ENCODE peak calls at places on chromosome 4, in seven cellular contexts. One of them, this sample, is unnamed.

GRCh38 chr4:17448689-17449088 is 63.2 kb downstream of the QDPR start:
- DNase-seq in NCI-H1105: no peak
- DNase-seq in activated CD8-positive, alpha-beta memory T cell treated with anti-CD3 and anti-CD28 coated beads, Interleukin-2, amount 50 U/mL, for 48 hours: no peak
- DNase-seq in progenitor cell of endocrine pancreas: no peak
- DNase-seq in nephron progenitor cell: no peak
- DNase-seq in LoVo: no peak
- DNase-seq in activated CD4-positive, alpha-beta T cell treated with anti-CD3 and anti-CD28 coated beads, Interleukin-2, amount 10 ng/mL, durations not matched to agents 7 days and 5 days: no peak
- DNase-seq in this sample: no peak

GRCh38 chr4:6900181-6900812 is 9.3 kb upstream of the TBC1D14 start:
- DNase-seq in NCI-H1105: no peak
- DNase-seq in activated CD8-positive, alpha-beta memory T cell treated with anti-CD3 and anti-CD28 coated beads, Interleukin-2, amount 50 U/mL, for 48 hours: peak
- DNase-seq in progenitor cell of endocrine pancreas: no peak
- DNase-seq in nephron progenitor cell: no peak
- DNase-seq in LoVo: no peak
- DNase-seq in activated CD4-positive, alpha-beta T cell treated with anti-CD3 and anti-CD28 coated beads, Interleukin-2, amount 10 ng/mL, durations not matched to agents 7 days and 5 days: no peak
- DNase-seq in this sample: no peak

GRCh38 chr4:112515278-112516075 is 503 bp downstream of the NEUROG2 start:
- DNase-seq in NCI-H1105: no peak
- DNase-seq in activated CD8-positive, alpha-beta memory T cell treated with anti-CD3 and anti-CD28 coated beads, Interleukin-2, amount 50 U/mL, for 48 hours: peak
- DNase-seq in progenitor cell of endocrine pancreas: peak
- DNase-seq in nephron progenitor cell: peak
- DNase-seq in LoVo: peak
- DNase-seq in activated CD4-positive, alpha-beta T cell treated with anti-CD3 and anti-CD28 coated beads, Interleukin-2, amount 10 ng/mL, durations not matched to agents 7 days and 5 days: peak
- DNase-seq in this sample: peak

GRCh38 chr4:11106190-11106589 is 322.5 kb downstream of the HS3ST1 start:
- DNase-seq in NCI-H1105: no peak
- DNase-seq in activated CD8-positive, alpha-beta memory T cell treated with anti-CD3 and anti-CD28 coated beads, Interleukin-2, amount 50 U/mL, for 48 hours: no peak
- DNase-seq in progenitor cell of endocrine pancreas: no peak
- DNase-seq in nephron progenitor cell: no peak
- DNase-seq in LoVo: no peak
- DNase-seq in activated CD4-positive, alpha-beta T cell treated with anti-CD3 and anti-CD28 coated beads, Interleukin-2, amount 10 ng/mL, durations not matched to agents 7 days and 5 days: no peak
- DNase-seq in this sample: peak

GRCh38 chr4:112168719-112169500 is 23.7 kb downstream of the FAM241A start:
- DNase-seq in NCI-H1105: no peak
- DNase-seq in activated CD8-positive, alpha-beta memory T cell treated with anti-CD3 and anti-CD28 coated beads, Interleukin-2, amount 50 U/mL, for 48 hours: no peak
- DNase-seq in progenitor cell of endocrine pancreas: no peak
- DNase-seq in nephron progenitor cell: no peak
- DNase-seq in LoVo: no peak
- DNase-seq in activated CD4-positive, alpha-beta T cell treated with anti-CD3 and anti-CD28 coated beads, Interleukin-2, amount 10 ng/mL, durations not matched to agents 7 days and 5 days: no peak
- DNase-seq in this sample: no peak

GRCh38 chr4:39151120-39151713 is 31.1 kb upstream of the WDR19 start:
- DNase-seq in NCI-H1105: no peak
- DNase-seq in activated CD8-positive, alpha-beta memory T cell treated with anti-CD3 and anti-CD28 coated beads, Interleukin-2, amount 50 U/mL, for 48 hours: no peak
- DNase-seq in progenitor cell of endocrine pancreas: no peak
- DNase-seq in nephron progenitor cell: no peak
- DNase-seq in LoVo: no peak
- DNase-seq in activated CD4-positive, alpha-beta T cell treated with anti-CD3 and anti-CD28 coated beads, Interleukin-2, amount 10 ng/mL, durations not matched to agents 7 days and 5 days: no peak
- DNase-seq in this sample: peak

GRCh38 chr4:125020089-125021034 is 294.4 kb upstream of the FAT4 start:
- DNase-seq in NCI-H1105: no peak
- DNase-seq in activated CD8-positive, alpha-beta memory T cell treated with anti-CD3 and anti-CD28 coated beads, Interleukin-2, amount 50 U/mL, for 48 hours: no peak
- DNase-seq in progenitor cell of endocrine pancreas: no peak
- DNase-seq in nephron progenitor cell: no peak
- DNase-seq in LoVo: no peak
- DNase-seq in activated CD4-positive, alpha-beta T cell treated with anti-CD3 and anti-CD28 coated beads, Interleukin-2, amount 10 ng/mL, durations not matched to agents 7 days and 5 days: no peak
- DNase-seq in this sample: no peak

GRCh38 chr4:105282489-105282888 is 135.8 kb downstream of the TET2 start:
- DNase-seq in NCI-H1105: no peak
- DNase-seq in activated CD8-positive, alpha-beta memory T cell treated with anti-CD3 and anti-CD28 coated beads, Interleukin-2, amount 50 U/mL, for 48 hours: no peak
- DNase-seq in progenitor cell of endocrine pancreas: no peak
- DNase-seq in nephron progenitor cell: no peak
- DNase-seq in LoVo: no peak
- DNase-seq in activated CD4-positive, alpha-beta T cell treated with anti-CD3 and anti-CD28 coated beads, Interleukin-2, amount 10 ng/mL, durations not matched to agents 7 days and 5 days: no peak
- DNase-seq in this sample: no peak

GRCh38 chr4:25867781-25868180 is 5.0 kb upstream of the SEL1L3 start:
- DNase-seq in NCI-H1105: no peak
- DNase-seq in activated CD8-positive, alpha-beta memory T cell treated with anti-CD3 and anti-CD28 coated beads, Interleukin-2, amount 50 U/mL, for 48 hours: no peak
- DNase-seq in progenitor cell of endocrine pancreas: no peak
- DNase-seq in nephron progenitor cell: no peak
- DNase-seq in LoVo: no peak
- DNase-seq in activated CD4-positive, alpha-beta T cell treated with anti-CD3 and anti-CD28 coated beads, Interleukin-2, amount 10 ng/mL, durations not matched to agents 7 days and 5 days: no peak
- DNase-seq in this sample: no peak

GRCh38 chr4:122003335-122003734 is 51.5 kb upstream of the TRPC3 start:
- DNase-seq in NCI-H1105: no peak
- DNase-seq in activated CD8-positive, alpha-beta memory T cell treated with anti-CD3 and anti-CD28 coated beads, Interleukin-2, amount 50 U/mL, for 48 hours: peak
- DNase-seq in progenitor cell of endocrine pancreas: no peak
- DNase-seq in nephron progenitor cell: peak
- DNase-seq in LoVo: peak
- DNase-seq in activated CD4-positive, alpha-beta T cell treated with anti-CD3 and anti-CD28 coated beads, Interleukin-2, amount 10 ng/mL, durations not matched to agents 7 days and 5 days: peak
- DNase-seq in this sample: peak

GRCh38 chr4:83328486-83328885 is 6.2 kb downstream of the HPSE start:
- DNase-seq in NCI-H1105: no peak
- DNase-seq in activated CD8-positive, alpha-beta memory T cell treated with anti-CD3 and anti-CD28 coated beads, Interleukin-2, amount 50 U/mL, for 48 hours: no peak
- DNase-seq in progenitor cell of endocrine pancreas: no peak
- DNase-seq in nephron progenitor cell: no peak
- DNase-seq in LoVo: no peak
- DNase-seq in activated CD4-positive, alpha-beta T cell treated with anti-CD3 and anti-CD28 coated beads, Interleukin-2, amount 10 ng/mL, durations not matched to agents 7 days and 5 days: no peak
- DNase-seq in this sample: no peak

GRCh38 chr4:8409271-8410065 is 31.1 kb downstream of the ACOX3 start:
- DNase-seq in NCI-H1105: no peak
- DNase-seq in activated CD8-positive, alpha-beta memory T cell treated with anti-CD3 and anti-CD28 coated beads, Interleukin-2, amount 50 U/mL, for 48 hours: no peak
- DNase-seq in progenitor cell of endocrine pancreas: no peak
- DNase-seq in nephron progenitor cell: peak
- DNase-seq in LoVo: no peak
- DNase-seq in activated CD4-positive, alpha-beta T cell treated with anti-CD3 and anti-CD28 coated beads, Interleukin-2, amount 10 ng/mL, durations not matched to agents 7 days and 5 days: peak
- DNase-seq in this sample: peak

GRCh38 chr4:140790765-140791164 is 34.6 kb upstream of the TBC1D9 start:
- DNase-seq in NCI-H1105: no peak
- DNase-seq in activated CD8-positive, alpha-beta memory T cell treated with anti-CD3 and anti-CD28 coated beads, Interleukin-2, amount 50 U/mL, for 48 hours: no peak
- DNase-seq in progenitor cell of endocrine pancreas: no peak
- DNase-seq in nephron progenitor cell: no peak
- DNase-seq in LoVo: no peak
- DNase-seq in activated CD4-positive, alpha-beta T cell treated with anti-CD3 and anti-CD28 coated beads, Interleukin-2, amount 10 ng/mL, durations not matched to agents 7 days and 5 days: no peak
- DNase-seq in this sample: no peak

GRCh38 chr4:98611649-98612317 is 46.6 kb downstream of the TSPAN5 start:
- DNase-seq in NCI-H1105: no peak
- DNase-seq in activated CD8-positive, alpha-beta memory T cell treated with anti-CD3 and anti-CD28 coated beads, Interleukin-2, amount 50 U/mL, for 48 hours: no peak
- DNase-seq in progenitor cell of endocrine pancreas: no peak
- DNase-seq in nephron progenitor cell: no peak
- DNase-seq in LoVo: no peak
- DNase-seq in activated CD4-positive, alpha-beta T cell treated with anti-CD3 and anti-CD28 coated beads, Interleukin-2, amount 10 ng/mL, durations not matched to agents 7 days and 5 days: no peak
- DNase-seq in this sample: no peak

GRCh38 chr4:37889849-37890500 is 909 bp upstream of the TBC1D1 start:
- DNase-seq in NCI-H1105: no peak
- DNase-seq in activated CD8-positive, alpha-beta memory T cell treated with anti-CD3 and anti-CD28 coated beads, Interleukin-2, amount 50 U/mL, for 48 hours: no peak
- DNase-seq in progenitor cell of endocrine pancreas: no peak
- DNase-seq in nephron progenitor cell: peak
- DNase-seq in LoVo: no peak
- DNase-seq in activated CD4-positive, alpha-beta T cell treated with anti-CD3 and anti-CD28 coated beads, Interleukin-2, amount 10 ng/mL, durations not matched to agents 7 days and 5 days: no peak
- DNase-seq in this sample: no peak

GRCh38 chr4:1172971-1173757 is 781 bp upstream of the SPON2 start:
- DNase-seq in NCI-H1105: no peak
- DNase-seq in activated CD8-positive, alpha-beta memory T cell treated with anti-CD3 and anti-CD28 coated beads, Interleukin-2, amount 50 U/mL, for 48 hours: peak
- DNase-seq in progenitor cell of endocrine pancreas: no peak
- DNase-seq in nephron progenitor cell: no peak
- DNase-seq in LoVo: no peak
- DNase-seq in activated CD4-positive, alpha-beta T cell treated with anti-CD3 and anti-CD28 coated beads, Interleukin-2, amount 10 ng/mL, durations not matched to agents 7 days and 5 days: no peak
- DNase-seq in this sample: no peak

GRCh38 chr4:165325732-165326512 is 1.5 kb upstream of the MSMO1 start:
- DNase-seq in NCI-H1105: no peak
- DNase-seq in activated CD8-positive, alpha-beta memory T cell treated with anti-CD3 and anti-CD28 coated beads, Interleukin-2, amount 50 U/mL, for 48 hours: no peak
- DNase-seq in progenitor cell of endocrine pancreas: no peak
- DNase-seq in nephron progenitor cell: no peak
- DNase-seq in LoVo: peak
- DNase-seq in activated CD4-positive, alpha-beta T cell treated with anti-CD3 and anti-CD28 coated beads, Interleukin-2, amount 10 ng/mL, durations not matched to agents 7 days and 5 days: no peak
- DNase-seq in this sample: peak

GRCh38 chr4:77820836-77821561 is 1.8 kb upstream of the CNOT6L start:
- DNase-seq in NCI-H1105: peak
- DNase-seq in activated CD8-positive, alpha-beta memory T cell treated with anti-CD3 and anti-CD28 coated beads, Interleukin-2, amount 50 U/mL, for 48 hours: no peak
- DNase-seq in progenitor cell of endocrine pancreas: no peak
- DNase-seq in nephron progenitor cell: no peak
- DNase-seq in LoVo: no peak
- DNase-seq in activated CD4-positive, alpha-beta T cell treated with anti-CD3 and anti-CD28 coated beads, Interleukin-2, amount 10 ng/mL, durations not matched to agents 7 days and 5 days: peak
- DNase-seq in this sample: no peak

GRCh38 chr4:37244583-37245390 is at the start of gene NWD2:
- DNase-seq in NCI-H1105: no peak
- DNase-seq in activated CD8-positive, alpha-beta memory T cell treated with anti-CD3 and anti-CD28 coated beads, Interleukin-2, amount 50 U/mL, for 48 hours: no peak
- DNase-seq in progenitor cell of endocrine pancreas: peak
- DNase-seq in nephron progenitor cell: peak
- DNase-seq in LoVo: no peak
- DNase-seq in activated CD4-positive, alpha-beta T cell treated with anti-CD3 and anti-CD28 coated beads, Interleukin-2, amount 10 ng/mL, durations not matched to agents 7 days and 5 days: no peak
- DNase-seq in this sample: no peak

GRCh38 chr4:24824720-24825119 is 29.3 kb downstream of the SOD3 start:
- DNase-seq in NCI-H1105: no peak
- DNase-seq in activated CD8-positive, alpha-beta memory T cell treated with anti-CD3 and anti-CD28 coated beads, Interleukin-2, amount 50 U/mL, for 48 hours: no peak
- DNase-seq in progenitor cell of endocrine pancreas: no peak
- DNase-seq in nephron progenitor cell: no peak
- DNase-seq in LoVo: no peak
- DNase-seq in activated CD4-positive, alpha-beta T cell treated with anti-CD3 and anti-CD28 coated beads, Interleukin-2, amount 10 ng/mL, durations not matched to agents 7 days and 5 days: no peak
- DNase-seq in this sample: no peak

GRCh38 chr4:110769578-110769977 is 146.7 kb upstream of the PITX2 start:
- DNase-seq in NCI-H1105: no peak
- DNase-seq in activated CD8-positive, alpha-beta memory T cell treated with anti-CD3 and anti-CD28 coated beads, Interleukin-2, amount 50 U/mL, for 48 hours: no peak
- DNase-seq in progenitor cell of endocrine pancreas: no peak
- DNase-seq in nephron progenitor cell: no peak
- DNase-seq in LoVo: no peak
- DNase-seq in activated CD4-positive, alpha-beta T cell treated with anti-CD3 and anti-CD28 coated beads, Interleukin-2, amount 10 ng/mL, durations not matched to agents 7 days and 5 days: no peak
- DNase-seq in this sample: no peak

GRCh38 chr4:43855283-43855682 is 593.3 kb downstream of the KCTD8 start:
- DNase-seq in NCI-H1105: no peak
- DNase-seq in activated CD8-positive, alpha-beta memory T cell treated with anti-CD3 and anti-CD28 coated beads, Interleukin-2, amount 50 U/mL, for 48 hours: no peak
- DNase-seq in progenitor cell of endocrine pancreas: no peak
- DNase-seq in nephron progenitor cell: no peak
- DNase-seq in LoVo: no peak
- DNase-seq in activated CD4-positive, alpha-beta T cell treated with anti-CD3 and anti-CD28 coated beads, Interleukin-2, amount 10 ng/mL, durations not matched to agents 7 days and 5 days: no peak
- DNase-seq in this sample: no peak

GRCh38 chr4:7554885-7555284 is 120.2 kb upstream of the PSAPL1 start:
- DNase-seq in NCI-H1105: no peak
- DNase-seq in activated CD8-positive, alpha-beta memory T cell treated with anti-CD3 and anti-CD28 coated beads, Interleukin-2, amount 50 U/mL, for 48 hours: no peak
- DNase-seq in progenitor cell of endocrine pancreas: no peak
- DNase-seq in nephron progenitor cell: no peak
- DNase-seq in LoVo: no peak
- DNase-seq in activated CD4-positive, alpha-beta T cell treated with anti-CD3 and anti-CD28 coated beads, Interleukin-2, amount 10 ng/mL, durations not matched to agents 7 days and 5 days: no peak
- DNase-seq in this sample: peak

GRCh38 chr4:749771-750666 is 44.4 kb downstream of the PCGF3 start:
- DNase-seq in NCI-H1105: no peak
- DNase-seq in activated CD8-positive, alpha-beta memory T cell treated with anti-CD3 and anti-CD28 coated beads, Interleukin-2, amount 50 U/mL, for 48 hours: no peak
- DNase-seq in progenitor cell of endocrine pancreas: no peak
- DNase-seq in nephron progenitor cell: no peak
- DNase-seq in LoVo: no peak
- DNase-seq in activated CD4-positive, alpha-beta T cell treated with anti-CD3 and anti-CD28 coated beads, Interleukin-2, amount 10 ng/mL, durations not matched to agents 7 days and 5 days: no peak
- DNase-seq in this sample: no peak

GRCh38 chr4:108056418-108056817 is 66.7 kb downstream of the HADH start:
- DNase-seq in NCI-H1105: no peak
- DNase-seq in activated CD8-positive, alpha-beta memory T cell treated with anti-CD3 and anti-CD28 coated beads, Interleukin-2, amount 50 U/mL, for 48 hours: no peak
- DNase-seq in progenitor cell of endocrine pancreas: no peak
- DNase-seq in nephron progenitor cell: no peak
- DNase-seq in LoVo: no peak
- DNase-seq in activated CD4-positive, alpha-beta T cell treated with anti-CD3 and anti-CD28 coated beads, Interleukin-2, amount 10 ng/mL, durations not matched to agents 7 days and 5 days: no peak
- DNase-seq in this sample: no peak

GRCh38 chr4:31328921-31329320 is 608.8 kb downstream of the PCDH7 start:
- DNase-seq in NCI-H1105: no peak
- DNase-seq in activated CD8-positive, alpha-beta memory T cell treated with anti-CD3 and anti-CD28 coated beads, Interleukin-2, amount 50 U/mL, for 48 hours: no peak
- DNase-seq in progenitor cell of endocrine pancreas: no peak
- DNase-seq in nephron progenitor cell: no peak
- DNase-seq in LoVo: no peak
- DNase-seq in activated CD4-positive, alpha-beta T cell treated with anti-CD3 and anti-CD28 coated beads, Interleukin-2, amount 10 ng/mL, durations not matched to agents 7 days and 5 days: no peak
- DNase-seq in this sample: no peak

GRCh38 chr4:183960021-183960420 is 54.9 kb downstream of the STOX2 start:
- DNase-seq in NCI-H1105: peak
- DNase-seq in activated CD8-positive, alpha-beta memory T cell treated with anti-CD3 and anti-CD28 coated beads, Interleukin-2, amount 50 U/mL, for 48 hours: no peak
- DNase-seq in progenitor cell of endocrine pancreas: peak
- DNase-seq in nephron progenitor cell: peak
- DNase-seq in LoVo: no peak
- DNase-seq in activated CD4-positive, alpha-beta T cell treated with anti-CD3 and anti-CD28 coated beads, Interleukin-2, amount 10 ng/mL, durations not matched to agents 7 days and 5 days: no peak
- DNase-seq in this sample: peak

GRCh38 chr4:56450342-56450741 is 14.3 kb downstream of the PAICS start:
- DNase-seq in NCI-H1105: no peak
- DNase-seq in activated CD8-positive, alpha-beta memory T cell treated with anti-CD3 and anti-CD28 coated beads, Interleukin-2, amount 50 U/mL, for 48 hours: no peak
- DNase-seq in progenitor cell of endocrine pancreas: no peak
- DNase-seq in nephron progenitor cell: no peak
- DNase-seq in LoVo: no peak
- DNase-seq in activated CD4-positive, alpha-beta T cell treated with anti-CD3 and anti-CD28 coated beads, Interleukin-2, amount 10 ng/mL, durations not matched to agents 7 days and 5 days: no peak
- DNase-seq in this sample: no peak

GRCh38 chr4:72864898-72865297 is 204.6 kb downstream of the COX18 start:
- DNase-seq in NCI-H1105: no peak
- DNase-seq in activated CD8-positive, alpha-beta memory T cell treated with anti-CD3 and anti-CD28 coated beads, Interleukin-2, amount 50 U/mL, for 48 hours: no peak
- DNase-seq in progenitor cell of endocrine pancreas: no peak
- DNase-seq in nephron progenitor cell: no peak
- DNase-seq in LoVo: no peak
- DNase-seq in activated CD4-positive, alpha-beta T cell treated with anti-CD3 and anti-CD28 coated beads, Interleukin-2, amount 10 ng/mL, durations not matched to agents 7 days and 5 days: no peak
- DNase-seq in this sample: no peak

This sample was measured in SW480.